ENCODE peak calls at places on chromosomes 11 and 22, in ten cellular contexts. U, Q, A, F, J, C, W, H, O and T are unnamed samples.

GRCh38 chr11:117456027-117456720 is 128.5 kb downstream of the CEP164 start:
- DNase-seq in U (no peak), Q (no peak), A (no peak), F (no peak), J (no peak), C (no peak), W (no peak), H (no peak), O (no peak), T (no peak)

GRCh38 chr11:57391111-57391510 is 661 bp upstream of the PRG2 start:
- DNase-seq in U (no peak), Q (no peak), A (no peak), F (no peak), J (no peak), C (no peak), W (no peak), H (no peak), O (no peak), T (peak; percentile 1)

GRCh38 chr22:28222066-28222465 is 303.0 kb upstream of the PITPNB start:
- DNase-seq in U (no peak), Q (no peak), A (no peak), F (no peak), J (no peak), C (no peak), W (no peak), H (no peak), O (no peak), T (no peak)

GRCh38 chr11:67213251-67213650 is 53.0 kb upstream of the GRK2 start:
- DNase-seq in U (no peak), Q (no peak), A (no peak), F (no peak), J (no peak), C (no peak), W (no peak), H (no peak), O (no peak), T (no peak)

GRCh38 chr11:112993808-112994207 is 32.6 kb downstream of the NCAM1 start:
- DNase-seq in U (no peak), Q (no peak), A (no peak), F (no peak), J (no peak), C (no peak), W (no peak), H (no peak), O (no peak), T (no peak)

GRCh38 chr11:121467965-121468364 is 15.2 kb upstream of the SORL1-AS1 start:
- DNase-seq in U (no peak), Q (no peak), A (no peak), F (peak; percentile 24), J (no peak), C (no peak), W (no peak), H (peak; percentile 53), O (peak; percentile 27), T (no peak)

GRCh38 chr22:30399718-30400117 is 2.9 kb downstream of the SEC14L2 start:
- DNase-seq in U (no peak), Q (no peak), A (no peak), F (no peak), J (no peak), C (no peak), W (no peak), H (no peak), O (no peak), T (no peak)

GRCh38 chr11:111764621-111765020 is 1.6 kb downstream of the PPP2R1B start:
- DNase-seq in U (no peak), Q (no peak), A (no peak), F (peak; percentile 61), J (no peak), C (no peak), W (no peak), H (no peak), O (peak; percentile 69), T (no peak)

GRCh38 chr22:20970939-20971657 is 4.0 kb downstream of the AIFM3 start:
- DNase-seq in U (no peak), Q (no peak), A (no peak), F (no peak), J (no peak), C (no peak), W (no peak), H (no peak), O (no peak), T (no peak)

GRCh38 chr22:20967697-20968201 is 694 bp downstream of the AIFM3 start:
- DNase-seq in U (no peak), Q (no peak), A (no peak), F (no peak), J (no peak), C (no peak), W (no peak), H (no peak), O (no peak), T (no peak)

GRCh38 chr22:20965888-20966855 is 883 bp upstream of the AIFM3 start:
- DNase-seq in U (no peak), Q (no peak), A (no peak), F (no peak), J (no peak), C (no peak), W (no peak), H (no peak), O (no peak), T (no peak)

GRCh38 chr22:20966883-20967696 is at the start of gene AIFM3:
- DNase-seq in U (no peak), Q (no peak), A (no peak), F (no peak), J (no peak), C (no peak), W (no peak), H (no peak), O (no peak), T (no peak)

DNA sequence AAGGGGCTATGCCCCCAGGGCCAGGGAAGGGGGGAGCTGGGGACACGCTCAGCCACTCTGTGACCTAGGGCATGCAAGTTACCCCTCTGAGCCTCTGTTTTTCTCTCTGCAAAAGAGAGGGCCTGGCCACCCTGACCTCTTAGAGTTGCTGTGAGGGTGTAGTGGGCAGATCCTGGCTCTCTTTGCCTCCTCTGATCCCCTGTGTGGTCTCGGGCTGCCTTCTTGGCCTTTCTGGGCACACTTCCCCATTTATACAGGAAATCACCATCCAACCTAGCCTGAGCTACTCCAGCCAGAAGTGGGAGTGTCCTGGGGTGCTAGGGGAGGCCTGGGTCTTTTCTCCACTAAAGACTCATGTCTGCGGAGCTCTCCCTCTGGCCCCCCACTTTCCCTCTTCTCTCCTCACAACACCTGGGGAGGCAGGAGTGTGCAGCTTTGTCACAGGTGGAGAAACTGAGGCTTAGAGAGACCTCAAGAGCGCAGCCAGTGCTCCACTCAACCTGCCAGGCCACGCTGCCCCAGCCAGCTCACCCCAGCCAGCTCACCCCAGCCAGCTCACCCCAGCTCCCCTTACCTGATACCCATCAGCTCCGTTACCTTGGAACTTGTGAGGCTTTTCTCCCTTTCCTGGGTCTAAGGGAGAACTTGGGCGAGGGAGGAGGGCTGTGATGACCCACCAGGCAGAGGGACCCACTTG is 1.4 kb downstream of the AIFM3 start:
- DNase-seq in U (no peak), Q (no peak), A (no peak), F (no peak), J (no peak), C (no peak), W (no peak), H (no peak), O (no peak), T (no peak)
- H3K27me3 ChIP-seq in U (no peaks in the 10 kb centered on the region), Q (peaks cover 7% of the 10 kb centered on the region), A (peaks cover 9% of the 10 kb centered on the region), F (peaks cover 7% of the 10 kb centered on the region), J (peaks cover 22% of the 10 kb centered on the region), C (peaks cover 17% of the 10 kb centered on the region), W (no peaks in the 10 kb centered on the region), H (no peaks in the 10 kb centered on the region), O (no peaks in the 10 kb centered on the region), T (no peaks in the 10 kb centered on the region)

DNA sequence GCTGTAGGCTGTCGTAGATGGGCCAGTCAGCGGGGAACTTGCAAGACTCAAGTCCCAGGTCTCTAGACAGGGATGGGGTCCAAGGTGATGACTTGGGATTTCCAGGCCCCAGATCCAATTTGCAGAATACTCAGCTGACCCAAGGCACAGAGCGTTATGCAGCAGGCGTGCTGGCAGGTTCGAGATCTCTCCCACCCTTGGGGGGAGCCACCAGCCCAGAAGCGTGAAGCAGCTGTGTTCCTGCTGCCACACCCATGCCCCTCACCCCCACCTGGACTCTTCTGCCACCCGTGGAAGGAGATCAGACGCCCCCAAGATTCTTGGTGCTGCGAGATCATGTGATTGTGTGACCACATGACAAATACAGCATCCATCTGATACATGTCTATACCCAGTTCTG is 142.6 kb downstream of the BRD1 start:
- DNase-seq in U (no peak), Q (no peak), A (no peak), F (no peak), J (no peak), C (no peak), W (no peak), H (no peak), O (no peak), T (no peak)
- H3K9me3 ChIP-seq in U (no peaks in the 10 kb centered on the region), Q (no peaks in the 10 kb centered on the region), A (no peaks in the 10 kb centered on the region), F (no peaks in the 10 kb centered on the region), J (no peaks in the 10 kb centered on the region), C (no peaks in the 10 kb centered on the region), W (no peaks in the 10 kb centered on the region), H (no peaks in the 10 kb centered on the region), O (no peaks in the 10 kb centered on the region), T (no peaks in the 10 kb centered on the region)

GRCh38 chr22:36234211-36234610 is 5.1 kb downstream of the APOL2 start:
- DNase-seq in U (no peak), Q (no peak), A (no peak), F (no peak), J (no peak), C (no peak), W (no peak), H (no peak), O (no peak), T (no peak)

GRCh38 chr22:36232715-36233401 is 6.5 kb downstream of the APOL2 start:
- DNase-seq in U (no peak), Q (no peak), A (no peak), F (no peak), J (no peak), C (no peak), W (no peak), H (no peak), O (no peak), T (no peak)

GRCh38 chr22:36235585-36235984 is 3.7 kb downstream of the APOL2 start:
- DNase-seq in U (no peak), Q (no peak), A (no peak), F (no peak), J (no peak), C (no peak), W (no peak), H (no peak), O (no peak), T (no peak)

GRCh38 chr22:36234919-36235318 is 4.4 kb downstream of the APOL2 start:
- DNase-seq in U (no peak), Q (no peak), A (no peak), F (no peak), J (peak; percentile 53), C (no peak), W (no peak), H (no peak), O (no peak), T (no peak)

DNA sequence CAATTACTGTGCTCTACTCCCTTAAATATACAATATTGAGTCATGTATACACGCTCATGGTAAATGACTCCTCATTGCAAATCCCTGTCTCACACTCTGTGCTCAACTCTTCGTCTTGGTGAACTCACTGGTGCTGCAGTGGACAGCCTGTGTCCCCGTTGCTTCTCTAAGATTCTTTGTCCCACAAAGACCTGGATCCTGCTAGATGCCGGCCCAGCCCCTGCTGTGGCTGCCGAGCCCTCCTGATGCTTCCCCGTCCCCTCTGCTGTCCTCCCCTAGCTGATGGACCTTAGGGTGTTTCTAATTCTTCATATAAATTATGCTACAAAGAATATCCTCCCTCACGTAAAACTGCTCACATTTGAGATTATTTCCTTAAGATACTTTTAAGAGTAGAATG is 5.5 kb downstream of the APOL2 start:
- DNase-seq in U (no peak), Q (no peak), A (no peak), F (no peak), J (no peak), C (no peak), W (no peak), H (no peak), O (no peak), T (no peak)
- H3K27me3 ChIP-seq in U (no peaks in the 10 kb centered on the region), Q (no peaks in the 10 kb centered on the region), A (no peaks in the 10 kb centered on the region), F (no peaks in the 10 kb centered on the region), J (no peaks in the 10 kb centered on the region), C (no peaks in the 10 kb centered on the region), W (no peaks in the 10 kb centered on the region), H (no peaks in the 10 kb centered on the region), O (no peaks in the 10 kb centered on the region), T (no peaks in the 10 kb centered on the region)

DNA sequence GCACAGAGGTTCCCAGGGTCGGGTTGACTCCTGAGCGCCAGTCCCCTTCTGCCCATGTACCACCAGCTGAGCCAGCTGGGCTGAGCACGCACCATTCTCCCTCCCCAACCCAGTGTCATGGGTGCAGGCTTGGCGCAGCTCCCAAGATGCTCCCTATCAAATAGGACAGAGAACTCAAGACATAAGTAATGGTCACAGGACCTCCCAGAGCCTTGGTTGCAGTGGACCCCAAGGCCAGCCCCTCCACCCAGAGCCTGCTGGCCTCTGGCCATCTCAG is 1.8 kb downstream of the IL18BP start:
- DNase-seq in U (no peak), Q (no peak), A (no peak), F (no peak), J (no peak), C (no peak), W (no peak), H (no peak), O (no peak), T (no peak)
- H3K9me3 ChIP-seq in U (no peaks in the 10 kb centered on the region), Q (no peaks in the 10 kb centered on the region), A (no peaks in the 10 kb centered on the region), F (no peaks in the 10 kb centered on the region), J (no peaks in the 10 kb centered on the region), C (no peaks in the 10 kb centered on the region), W (no peaks in the 10 kb centered on the region), H (no peaks in the 10 kb centered on the region), O (no peaks in the 10 kb centered on the region), T (no peaks in the 10 kb centered on the region)